ENCODE peak calls at places on chromosomes 7 and 10, in six cellular contexts. D is HepG2, L is SK-N-SH, Y is HCT116, H is K562, S is H1. I is an unnamed sample.
A peak's percentile ranks its signal among the peaks of the same experiment; 100 is the strongest.

GRCh38 chr7:7536396-7537019 is 835 bp upstream of the COL28A1 start:
- DNase-seq in D (no peak), L (no peak), Y (no peak), H (no peak), S (no peak), I (no peak)

GRCh38 chr7:6385110-6385792 is 62.5 kb downstream of the DAGLB start:
- DNase-seq in D (peak; percentile 91), L (no peak), Y (peak; percentile 58), H (no peak), S (no peak), I (no peak)

GRCh38 chr10:96319754-96320514 is 15.7 kb downstream of the DNTT start:
- DNase-seq in D (no peak), L (no peak), Y (no peak), H (no peak), S (no peak), I (no peak)

GRCh38 chr7:49443515-49443914 is 329.9 kb upstream of the VWC2 start:
- DNase-seq in D (no peak), L (no peak), Y (no peak), H (no peak), S (no peak), I (no peak)

GRCh38 chr10:67140641-67141040 is 214.8 kb downstream of the LRRTM3 start:
- DNase-seq in D (no peak), L (no peak), Y (no peak), H (no peak), S (no peak), I (no peak)

GRCh38 chr10:75662715-75663114 is 231.3 kb downstream of the LRMDA start:
- DNase-seq in D (no peak), L (no peak), Y (no peak), H (no peak), S (no peak), I (no peak)

GRCh38 chr10:44908071-44908709 is 2.9 kb upstream of the TMEM72 start:
- DNase-seq in D (no peak), L (no peak), Y (no peak), H (no peak), S (peak; percentile 53), I (peak; percentile 35)

GRCh38 chr7:774161-775109 is 47.4 kb upstream of the PRKAR1B start:
- DNase-seq in D (no peak), L (peak; percentile 93), Y (peak; percentile 7), H (peak; percentile 47), S (peak; percentile 96), I (peak; percentile 55)

GRCh38 chr7:37977243-37977642 is 56.8 kb downstream of the EPDR1 start:
- DNase-seq in D (no peak), L (no peak), Y (no peak), H (no peak), S (no peak), I (no peak)

GRCh38 chr10:22539579-22540160 is 174.7 kb downstream of the PIP4K2A start:
- DNase-seq in D (no peak), L (no peak), Y (no peak), H (no peak), S (no peak), I (no peak)

GRCh38 chr7:35280854-35281253 is 27.0 kb upstream of the TBX20 start:
- DNase-seq in D (no peak), L (no peak), Y (no peak), H (no peak), S (no peak), I (no peak)

GRCh38 chr10:121437596-121437995 is 160.6 kb downstream of the FGFR2 start:
- DNase-seq in D (no peak), L (peak; percentile 54), Y (no peak), H (no peak), S (no peak), I (no peak)
- TF ChIP-seq YY1 in D (no peak), L (no peak), Y (no peak), H (no peak), S (no peak), I (no peak)

GRCh38 chr10:122237326-122237725 is 33.8 kb upstream of the BTBD16 start:
- DNase-seq in D (no peak), L (peak; percentile 58), Y (no peak), H (no peak), S (no peak), I (no peak)

GRCh38 chr10:122236690-122237306 is 34.3 kb upstream of the BTBD16 start:
- DNase-seq in D (no peak), L (peak; percentile 82), Y (no peak), H (no peak), S (no peak), I (no peak)

GRCh38 chr10:122232781-122233180 is 38.3 kb upstream of the BTBD16 start:
- DNase-seq in D (no peak), L (no peak), Y (no peak), H (no peak), S (no peak), I (no peak)

GRCh38 chr10:122234416-122234815 is 36.7 kb upstream of the BTBD16 start:
- DNase-seq in D (no peak), L (peak; percentile 72), Y (no peak), H (no peak), S (no peak), I (no peak)

DNA sequence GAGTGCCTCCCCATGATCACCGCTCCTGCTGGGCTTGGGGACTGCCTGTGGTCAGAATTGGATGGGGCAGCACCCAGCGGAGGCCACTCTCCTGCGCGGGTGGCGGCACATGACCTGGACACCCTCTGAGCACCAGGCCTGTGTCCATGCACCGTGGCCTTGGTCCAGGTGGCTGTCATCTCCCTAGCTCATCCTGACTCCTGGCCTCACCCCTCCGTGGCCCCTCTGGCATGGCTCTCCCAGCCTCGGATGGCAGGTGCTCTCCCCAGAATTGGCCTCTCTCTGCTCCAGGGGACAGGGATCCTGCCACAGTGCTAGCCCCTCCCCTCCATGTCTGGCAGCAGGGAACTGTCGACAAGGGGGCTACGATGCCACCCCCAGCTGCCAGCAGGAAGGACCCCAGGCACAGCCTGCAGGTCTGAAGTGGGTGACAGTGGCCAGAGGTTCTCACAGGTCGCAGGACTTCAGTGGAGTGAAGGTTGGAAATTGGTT is 37.2 kb upstream of the BTBD16 start:
- DNase-seq in D (no peak), L (peak; percentile 63), Y (no peak), H (no peak), S (no peak), I (no peak)
- TF ChIP-seq YY1 in D (no peak), L (no peak), Y (no peak), H (no peak), S (no peak), I (no peak)

GRCh38 chr10:113709221-113709838 is 29.6 kb downstream of the CASP7 start:
- DNase-seq in D (no peak), L (no peak), Y (no peak), H (no peak), S (no peak), I (no peak)
- TF ChIP-seq YY1 in D (no peak), L (no peak), Y (no peak), H (no peak), S (no peak), I (no peak)

DNA sequence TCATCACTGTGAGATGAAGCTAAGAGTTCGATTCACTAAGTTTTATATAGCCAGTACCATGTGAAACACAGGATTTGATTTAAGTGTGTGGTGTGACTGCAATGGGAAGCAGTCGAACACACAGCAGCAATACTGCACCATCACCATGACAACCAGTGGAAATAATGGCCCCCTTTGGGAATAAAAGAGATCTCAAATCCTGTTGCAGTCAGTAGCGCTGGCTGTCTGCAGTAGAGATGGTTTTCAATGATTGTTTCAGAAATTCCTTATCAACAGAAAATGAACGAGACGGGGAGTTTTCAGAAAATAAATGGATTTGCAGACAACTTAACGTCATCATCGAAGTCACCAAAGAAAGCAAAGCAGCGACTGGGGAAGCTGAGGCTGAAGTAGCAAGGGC is 91.0 kb downstream of the PTPRE start:
- DNase-seq in D (no peak), L (peak; percentile 60), Y (no peak), H (no peak), S (no peak), I (no peak)
- TF ChIP-seq YY1 in D (no peak), L (no peak), Y (no peak), H (no peak), S (no peak), I (no peak)

DNA sequence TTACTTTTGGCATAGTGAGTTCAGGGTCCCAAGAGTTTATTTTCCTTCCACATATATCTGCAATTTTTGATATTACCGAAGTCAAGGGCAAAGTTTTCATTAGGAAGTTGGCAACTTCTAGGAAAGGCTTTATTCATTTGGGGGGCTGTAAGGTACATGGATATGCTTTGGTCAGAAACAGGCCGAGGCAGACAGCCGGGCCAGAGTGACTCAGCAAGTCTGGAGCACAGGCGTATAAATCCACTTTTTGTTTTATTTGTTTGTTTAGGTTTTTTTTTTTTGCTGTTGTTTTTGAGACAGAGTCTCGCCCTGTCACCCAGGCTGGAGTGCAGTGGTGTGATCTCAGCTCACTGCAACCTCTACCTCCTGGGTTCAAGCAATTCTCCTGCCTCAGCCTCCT is 3.7 kb downstream of the ZNF680 start:
- DNase-seq in D (no peak), L (no peak), Y (no peak), H (no peak), S (no peak), I (no peak)
- TF ChIP-seq YY1 in D (no peak), L (no peak), Y (no peak), H (no peak), S (no peak), I (no peak)

DNA sequence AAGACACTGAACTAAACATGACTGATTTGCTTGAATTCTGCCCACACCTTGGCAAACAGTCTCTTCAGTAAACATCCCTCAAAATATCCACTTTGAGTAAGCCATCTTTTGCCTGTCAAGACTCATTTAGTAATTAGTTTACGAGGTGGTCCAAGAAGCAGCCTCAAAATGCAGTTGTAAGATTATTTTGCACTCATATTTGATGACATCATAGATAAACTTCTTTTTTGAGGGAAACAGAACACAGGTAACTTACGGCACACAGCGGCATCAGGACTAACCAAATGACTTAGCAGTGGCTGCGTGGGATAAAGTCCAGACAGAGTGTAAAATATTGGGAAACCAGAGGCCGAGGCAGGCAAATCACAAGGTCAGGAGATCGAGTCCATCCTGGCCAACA is 41.8 kb upstream of the STEAP1B start:
- DNase-seq in D (no peak), L (no peak), Y (no peak), H (no peak), S (no peak), I (no peak)
- TF ChIP-seq YY1 in D (no peak), L (no peak), Y (no peak), H (no peak), S (no peak), I (no peak)

DNA sequence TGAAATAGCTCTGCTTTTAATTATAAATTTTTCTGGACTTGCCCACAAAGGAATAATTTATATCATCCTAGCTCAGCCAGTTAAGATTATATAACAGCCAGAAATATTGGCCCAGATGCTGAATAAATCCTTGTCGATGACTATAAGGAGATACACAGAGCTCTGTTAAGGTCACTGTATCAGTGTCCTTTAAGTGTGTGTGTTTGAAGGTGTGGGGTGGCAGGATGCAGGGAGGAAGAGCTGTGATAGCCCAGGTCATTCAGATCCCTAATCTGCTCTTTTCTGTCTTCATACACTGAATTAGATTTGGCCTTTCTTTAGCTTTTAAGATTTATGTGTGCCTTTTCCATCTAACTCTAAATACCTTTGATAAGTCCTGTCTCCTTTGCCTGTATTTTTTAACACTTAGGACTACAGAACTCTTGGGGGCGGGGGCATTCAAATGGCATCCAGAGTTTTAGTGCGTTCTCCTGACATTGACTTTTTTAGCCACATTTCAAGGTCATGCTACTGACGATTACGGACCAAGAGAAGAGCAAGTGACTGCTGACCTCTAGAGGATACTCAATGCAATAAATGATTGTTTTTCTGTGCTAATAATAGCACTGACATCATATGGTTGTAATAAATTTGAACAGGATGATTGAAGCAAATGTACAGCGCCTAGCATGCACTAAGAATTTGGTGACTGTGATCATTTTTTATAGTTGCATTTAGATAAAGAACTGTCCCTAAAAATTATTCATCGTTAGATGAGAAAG is 172.3 kb downstream of the CACNB2 start:
- DNase-seq in D (peak; percentile 49), L (peak; percentile 64), Y (peak; percentile 15), H (peak; percentile 14), S (no peak), I (no peak)
- TF ChIP-seq YY1 in D (no peak), L (no peak), Y (no peak), H (no peak), S (no peak), I (no peak)

GRCh38 chr7:41059796-41060195 is 643.1 kb downstream of the INHBA start:
- DNase-seq in D (no peak), L (no peak), Y (no peak), H (no peak), S (no peak), I (no peak)
- TF ChIP-seq YY1 in D (no peak), L (no peak), Y (no peak), H (no peak), S (no peak), I (no peak)

I was measured in NT2/D1.